ENCODE peak calls at places on chromosomes 6 and 20, in ten cellular contexts. O is NCI-H2081; A is hippocampal formation; P is ascending aorta; Q is GM19239; K is iPS-NIHi11; B is fibroblast of mammary gland; X is activated naive CD8-positive, alpha-beta T cell treated with anti-CD3 and anti-CD28 coated beads, Interleukin-2, amount 50 U/mL, for 24 hours; J is type B pancreatic cell; G is foreskin fibroblast. I is an unnamed sample.
A peak's percentile ranks its signal among the peaks of the same experiment; 100 is the strongest.

GRCh38 chr6:2803731-2804429 is 37.8 kb downstream of the SERPINB1 start:
- DNase-seq in O (no peak), A (no peak), P (no peak), Q (no peak), K (no peak), B (no peak), X (no peak), J (no peak), G (peak; percentile 23), I (no peak)

GRCh38 chr6:44180886-44181285 is 22.3 kb downstream of the CAPN11 start:
- DNase-seq in O (no peak), A (no peak), P (no peak), Q (no peak), K (peak; percentile 3), B (no peak), X (no peak), J (no peak), G (peak; percentile 17), I (no peak)

GRCh38 chr6:12504325-12504966 is 212.1 kb upstream of the PHACTR1 start:
- DNase-seq in O (no peak), A (no peak), P (no peak), Q (peak; percentile 27), K (peak; percentile 63), B (peak; percentile 41), X (no peak), J (no peak), G (peak; percentile 45), I (no peak)

GRCh38 chr6:37638414-37639079 is 59.1 kb downstream of the MDGA1 start:
- DNase-seq in O (no peak), A (no peak), P (no peak), Q (no peak), K (no peak), B (no peak), X (no peak), J (no peak), G (no peak), I (no peak)

GRCh38 chr6:117270121-117270959 is 5.0 kb downstream of the VGLL2 start:
- DNase-seq in O (no peak), A (no peak), P (no peak), Q (no peak), K (peak; percentile 44), B (peak; percentile 17), X (no peak), J (no peak), G (peak; percentile 49), I (no peak)

GRCh38 chr6:134990262-134990661 is 40.4 kb upstream of the ALDH8A1 start:
- DNase-seq in O (no peak), A (no peak), P (no peak), Q (no peak), K (no peak), B (no peak), X (no peak), J (no peak), G (no peak), I (no peak)

GRCh38 chr20:34663213-34663943 is 13.5 kb downstream of the PIGU start:
- DNase-seq in O (no peak), A (no peak), P (no peak), Q (no peak), K (no peak), B (peak; percentile 22), X (no peak), J (no peak), G (peak; percentile 35), I (no peak)

GRCh38 chr20:50586531-50587232 is 76.5 kb downstream of the PTPN1 start:
- DNase-seq in O (no peak), A (no peak), P (no peak), Q (no peak), K (no peak), B (no peak), X (no peak), J (no peak), G (no peak), I (no peak)

GRCh38 chr6:7119272-7119801 is 11.6 kb downstream of the RREB1 start:
- DNase-seq in O (no peak), A (no peak), P (no peak), Q (no peak), K (no peak), B (no peak), X (no peak), J (no peak), G (no peak), I (no peak)

GRCh38 chr6:84332139-84333034 is 104.9 kb upstream of the CEP162 start:
- DNase-seq in O (no peak), A (no peak), P (no peak), Q (no peak), K (no peak), B (no peak), X (no peak), J (no peak), G (peak; percentile 45), I (no peak)

GRCh38 chr6:122008105-122009100 is 391.0 kb upstream of the HSF2 start:
- DNase-seq in O (no peak), A (no peak), P (no peak), Q (no peak), K (peak; percentile 20), B (no peak), X (no peak), J (no peak), G (peak; percentile 65), I (no peak)

GRCh38 chr20:37986873-37987601 is 46.2 kb downstream of the TTI1 start:
- DNase-seq in O (no peak), A (peak; percentile 28), P (no peak), Q (no peak), K (peak; percentile 32), B (peak; percentile 25), X (no peak), J (no peak), G (peak; percentile 67), I (no peak)

GRCh38 chr6:90294614-90294988 is 2.0 kb downstream of the BACH2 start:
- DNase-seq in O (no peak), A (no peak), P (no peak), Q (no peak), K (no peak), B (no peak), X (peak; percentile 55), J (no peak), G (no peak), I (no peak)